ENCODE peak calls at places on chromosome 17, in seven cellular contexts. F, E, Q, I, Y, C and J are unnamed samples.

GRCh38 chr17:2064980-2065785 is 10.3 kb downstream of the HIC1 start:
- DNase-seq in F (no peak), E (no peak), Q (no peak), I (no peak), Y (no peak), C (peak; percentile 57), J (no peak)

GRCh38 chr17:76132574-76133338 is 8.3 kb downstream of the FOXJ1 start:
- DNase-seq in F (no peak), E (no peak), Q (no peak), I (no peak), Y (no peak), C (no peak), J (no peak)

GRCh38 chr17:19728114-19728495 is 11.7 kb upstream of the SLC47A2 start:
- DNase-seq in F (no peak), E (peak; percentile 92), Q (no peak), I (no peak), Y (peak; percentile 94), C (peak; percentile 83), J (peak; percentile 23)

GRCh38 chr17:15463363-15463762 is 4.1 kb downstream of the CDRT4 start:
- DNase-seq in F (no peak), E (peak; percentile 72), Q (no peak), I (no peak), Y (peak; percentile 78), C (no peak), J (peak; percentile 83)

GRCh38 chr17:62780273-62780672 is 27.8 kb downstream of the MARCHF10 start:
- DNase-seq in F (no peak), E (no peak), Q (no peak), I (no peak), Y (no peak), C (no peak), J (no peak)

GRCh38 chr17:7046127-7046724 is 2.3 kb upstream of the SLC16A11 start:
- DNase-seq in F (peak; percentile 6), E (no peak), Q (peak; percentile 37), I (no peak), Y (no peak), C (no peak), J (no peak)

GRCh38 chr17:12296120-12296727 is 275.5 kb downstream of the MAP2K4 start:
- DNase-seq in F (no peak), E (no peak), Q (no peak), I (no peak), Y (no peak), C (no peak), J (no peak)

GRCh38 chr17:78665952-78666920 is 89.0 kb upstream of the DNAH17 start:
- DNase-seq in F (peak; percentile 9), E (no peak), Q (peak; percentile 40), I (no peak), Y (no peak), C (peak; percentile 56), J (no peak)

GRCh38 chr17:16991349-16992009 is 19.6 kb upstream of the TNFRSF13B start:
- DNase-seq in F (peak; percentile 55), E (peak; percentile 28), Q (peak; percentile 68), I (no peak), Y (peak; percentile 87), C (peak; percentile 78), J (peak; percentile 53)

GRCh38 chr17:50221500-50222480 is 20.4 kb upstream of the COL1A1 start:
- DNase-seq in F (no peak), E (no peak), Q (no peak), I (no peak), Y (peak; percentile 94), C (no peak), J (no peak)

GRCh38 chr17:82065193-82065637 is 389 bp downstream of the DUS1L start:
- DNase-seq in F (no peak), E (no peak), Q (peak; percentile 12), I (no peak), Y (no peak), C (no peak), J (no peak)

GRCh38 chr17:4919511-4920047 is 12.5 kb upstream of the GP1BA start:
- DNase-seq in F (no peak), E (no peak), Q (no peak), I (no peak), Y (no peak), C (no peak), J (no peak)

GRCh38 chr17:40281663-40282062 is 6.0 kb upstream of the CDC6 start:
- DNase-seq in F (no peak), E (no peak), Q (no peak), I (no peak), Y (no peak), C (no peak), J (no peak)

GRCh38 chr17:45838751-45839150 is 5.9 kb upstream of the SPPL2C start:
- DNase-seq in F (no peak), E (no peak), Q (no peak), I (no peak), Y (no peak), C (no peak), J (no peak)

GRCh38 chr17:68152161-68152571 is 95.7 kb upstream of the AMZ2 start:
- DNase-seq in F (no peak), E (no peak), Q (no peak), I (no peak), Y (no peak), C (peak; percentile 49), J (no peak)

GRCh38 chr17:36544049-36544319 is 735 bp upstream of the GGNBP2 start:
- DNase-seq in F (no peak), E (no peak), Q (no peak), I (no peak), Y (peak; percentile 72), C (no peak), J (no peak)

GRCh38 chr17:65074778-65075250 is 18.3 kb upstream of the GNA13 start:
- DNase-seq in F (no peak), E (no peak), Q (no peak), I (no peak), Y (no peak), C (peak; percentile 62), J (no peak)

GRCh38 chr17:44310188-44310587 is 1.8 kb downstream of the RUNDC3A start:
- DNase-seq in F (no peak), E (no peak), Q (no peak), I (no peak), Y (no peak), C (no peak), J (no peak)

GRCh38 chr17:13078591-13078990 is 60.8 kb upstream of the ELAC2 start:
- DNase-seq in F (no peak), E (no peak), Q (no peak), I (no peak), Y (no peak), C (no peak), J (no peak)

GRCh38 chr17:15351925-15352324 is 10.5 kb upstream of the TEKT3 start:
- DNase-seq in F (no peak), E (peak; percentile 56), Q (no peak), I (peak; percentile 80), Y (no peak), C (no peak), J (peak; percentile 60)

GRCh38 chr17:31803494-31804213 is 55.4 kb downstream of the COPRS start:
- DNase-seq in F (no peak), E (no peak), Q (no peak), I (no peak), Y (no peak), C (no peak), J (no peak)

GRCh38 chr17:15884731-15885130 is 60.2 kb upstream of the ADORA2B start:
- DNase-seq in F (no peak), E (no peak), Q (no peak), I (peak; percentile 11), Y (no peak), C (no peak), J (no peak)